ENCODE peak calls at places on chromosomes 1 and 21, in nine cellular contexts. V is tibial artery, W is fibroblast of lung, T is pancreas, X is psoas muscle, N is suprapubic skin, Z is left ventricle myocardium inferior, R is esophagus squamous epithelium, H is hepatocyte. E is an unnamed sample. For H3K36me3, the result is how much of the 10 kb centered on the place peaks cover.

GRCh38 chr1:13617773-13618172 is 34.1 kb downstream of the PDPN start:
- DNase-seq in V (no peak), W (no peak), T (no peak), X (no peak), N (no peak), Z (no peak), R (no peak), H (no peak), E (no peak)

GRCh38 chr1:179183857-179184256 is 45.6 kb downstream of the ABL2 start:
- DNase-seq in V (no peak), W (no peak), T (no peak), X (no peak), N (no peak), Z (no peak), R (no peak), H (no peak), E (no peak)

GRCh38 chr1:44610527-44611148 is 63.6 kb downstream of the TMEM53 start:
- DNase-seq in V (no peak), W (no peak), T (no peak), X (no peak), N (no peak), Z (no peak), R (no peak), H (no peak), E (no peak)

GRCh38 chr21:21137986-21138385 is 139.8 kb downstream of the NCAM2 start:
- DNase-seq in V (no peak), W (peak), T (no peak), X (no peak), N (no peak), Z (no peak), R (no peak), H (no peak), E (no peak)

GRCh38 chr1:231691618-231692259 is 65.1 kb downstream of the DISC1 start:
- DNase-seq in V (no peak), W (no peak), T (no peak), X (no peak), N (no peak), Z (peak), R (no peak), H (peak), E (no peak)

GRCh38 chr1:23393706-23394105 is 24.1 kb upstream of the ZNF436 start:
- DNase-seq in V (peak), W (peak), T (no peak), X (peak), N (no peak), Z (peak), R (no peak), H (no peak), E (no peak)

GRCh38 chr1:206608108-206608698 is 4.1 kb downstream of the EIF2D start:
- DNase-seq in V (no peak), W (peak), T (no peak), X (no peak), N (no peak), Z (no peak), R (no peak), H (peak), E (no peak)

GRCh38 chr1:217881131-217881543 is 250.0 kb downstream of the SPATA17 start:
- DNase-seq in V (no peak), W (peak), T (no peak), X (no peak), N (no peak), Z (no peak), R (no peak), H (no peak), E (no peak)

GRCh38 chr1:54850082-54850730 is 36.8 kb downstream of the DHCR24 start:
- DNase-seq in V (no peak), W (peak), T (no peak), X (no peak), N (no peak), Z (no peak), R (no peak), H (peak), E (no peak)

GRCh38 chr1:96587222-96587621 is 134.4 kb upstream of the PTBP2 start:
- DNase-seq in V (no peak), W (no peak), T (no peak), X (no peak), N (no peak), Z (no peak), R (no peak), H (no peak), E (no peak)

GRCh38 chr21:28074676-28075075 is 918.0 kb downstream of the LTN1 start:
- DNase-seq in V (no peak), W (no peak), T (no peak), X (no peak), N (no peak), Z (no peak), R (no peak), H (no peak), E (no peak)

GRCh38 chr1:46537651-46538050 is 13.8 kb downstream of the KNCN start:
- DNase-seq in V (no peak), W (no peak), T (no peak), X (no peak), N (no peak), Z (no peak), R (no peak), H (no peak), E (no peak)

GRCh38 chr1:35810096-35810860 is 2.5 kb downstream of the AGO4 start:
- DNase-seq in V (no peak), W (peak), T (no peak), X (no peak), N (no peak), Z (no peak), R (no peak), H (peak), E (no peak)

GRCh38 chr1:235971571-235972315 is 93.1 kb downstream of the NID1 start:
- DNase-seq in V (peak), W (peak), T (peak), X (peak), N (peak), Z (peak), R (peak), H (peak), E (peak)
- H3K4me3 ChIP-seq in V (peak), W (peak), T (no peak), X (peak), N (peak), Z (peak), R (peak), H (no peak), E (peak)

GRCh38 chr1:191629836-191630235 is 528.4 kb upstream of the RGS18 start:
- DNase-seq in V (no peak), W (no peak), T (no peak), X (no peak), N (no peak), Z (no peak), R (no peak), H (no peak), E (no peak)
- TF ChIP-seq CTCF in V (no peak), W (no peak), T (no peak), X (no peak), N (no peak), Z (no peak), R (no peak), H (no peak), E (no peak)

GRCh38 chr1:155269381-155269780 is 3.9 kb downstream of the CLK2 start:
- DNase-seq in V (no peak), W (no peak), T (no peak), X (no peak), N (no peak), Z (no peak), R (no peak), H (no peak), E (no peak)
- H3K36me3 ChIP-seq in V (half or more), W (under half), T (half or more), X (under half), N (half or more), Z (half or more), R (half or more), H (under half), E (under half)

GRCh38 chr1:101460709-101461108 is 223.9 kb downstream of the S1PR1 start:
- DNase-seq in V (no peak), W (peak), T (no peak), X (no peak), N (no peak), Z (no peak), R (no peak), H (no peak), E (no peak)

GRCh38 chr1:101463195-101463594 is 226.4 kb downstream of the S1PR1 start:
- DNase-seq in V (no peak), W (no peak), T (no peak), X (no peak), N (no peak), Z (no peak), R (no peak), H (no peak), E (no peak)

DNA sequence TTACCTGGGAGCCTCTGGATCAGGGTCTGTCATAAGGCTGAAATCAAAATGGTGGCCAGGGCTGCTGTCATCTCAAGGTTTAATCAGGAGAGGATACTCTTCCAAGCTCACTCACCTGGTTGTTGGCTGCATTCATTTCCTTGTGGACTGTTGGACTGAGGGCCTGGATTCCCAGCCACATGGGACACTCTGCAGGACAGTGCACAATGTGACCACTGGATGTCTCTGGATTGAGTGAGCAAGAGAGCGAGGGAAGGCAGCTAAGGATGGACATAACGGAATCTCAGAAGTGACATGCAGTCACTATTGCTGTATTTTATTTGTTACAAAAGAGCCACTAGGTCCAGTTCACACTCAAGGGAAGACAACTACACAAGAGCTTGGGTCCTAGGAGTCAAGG is 229.1 kb downstream of the S1PR1 start:
- DNase-seq in V (no peak), W (no peak), T (no peak), X (no peak), N (no peak), Z (no peak), R (no peak), H (no peak), E (no peak)
- H3K4me3 ChIP-seq in V (no peak), W (no peak), T (no peak), X (no peak), N (no peak), Z (no peak), R (no peak), H (no peak), E (no peak)

DNA sequence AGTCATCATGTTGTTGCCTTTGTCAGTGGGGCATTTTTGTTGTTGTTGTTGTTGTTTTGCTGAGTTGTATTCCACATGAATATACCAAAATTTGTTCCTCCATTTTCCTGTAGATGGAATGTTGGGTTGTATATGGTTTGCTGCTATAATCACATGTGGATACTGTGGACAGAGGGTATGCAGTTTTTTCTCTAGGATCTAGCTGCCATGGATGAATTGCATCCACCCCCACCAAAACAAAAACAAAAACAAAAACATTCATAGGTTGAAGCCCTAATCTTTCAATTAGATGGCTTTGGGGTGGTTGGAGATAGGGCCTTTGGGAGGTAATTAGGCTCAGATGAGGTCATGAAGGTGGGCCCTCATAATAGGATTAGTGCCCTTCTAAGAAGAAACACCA is 2.8 kb upstream of the FAM3B start:
- DNase-seq in V (no peak), W (no peak), T (no peak), X (no peak), N (no peak), Z (no peak), R (no peak), H (no peak), E (no peak)
- TF ChIP-seq CTCF in V (no peak), W (no peak), T (no peak), X (no peak), N (no peak), Z (no peak), R (no peak), H (no peak), E (no peak)

GRCh38 chr1:155962599-155963211 is 15.6 kb downstream of the ARHGEF2 start:
- DNase-seq in V (peak), W (peak), T (no peak), X (no peak), N (no peak), Z (no peak), R (no peak), H (no peak), E (no peak)

GRCh38 chr1:155961937-155962336 is 16.4 kb downstream of the ARHGEF2 start:
- DNase-seq in V (peak), W (peak), T (no peak), X (peak), N (no peak), Z (peak), R (no peak), H (no peak), E (peak)

GRCh38 chr1:155957411-155957915 is 16.0 kb downstream of the RXFP4 start:
- DNase-seq in V (no peak), W (no peak), T (no peak), X (no peak), N (no peak), Z (no peak), R (no peak), H (no peak), E (no peak)

GRCh38 chr1:155964193-155964592 is 14.2 kb downstream of the ARHGEF2 start:
- DNase-seq in V (no peak), W (no peak), T (no peak), X (no peak), N (no peak), Z (no peak), R (no peak), H (no peak), E (no peak)

GRCh38 chr1:155960081-155960745 is 18.1 kb downstream of the ARHGEF2 start:
- DNase-seq in V (no peak), W (no peak), T (no peak), X (no peak), N (no peak), Z (no peak), R (no peak), H (no peak), E (no peak)
- H3K36me3 ChIP-seq in V (half or more), W (under half), T (under half), X (under half), N (half or more), Z (half or more), R (half or more), H (under half), E (half or more)

GRCh38 chr1:29271724-29272123 is 35.4 kb downstream of the PTPRU start:
- DNase-seq in V (peak), W (peak), T (peak), X (no peak), N (peak), Z (peak), R (no peak), H (peak), E (peak)

GRCh38 chr1:29269356-29269755 is 33.0 kb downstream of the PTPRU start:
- DNase-seq in V (no peak), W (no peak), T (peak), X (no peak), N (peak), Z (no peak), R (no peak), H (no peak), E (no peak)

GRCh38 chr1:29270881-29271390 is 34.6 kb downstream of the PTPRU start:
- DNase-seq in V (no peak), W (peak), T (no peak), X (no peak), N (peak), Z (no peak), R (no peak), H (no peak), E (no peak)

GRCh38 chr1:29275435-29275834 is 39.1 kb downstream of the PTPRU start:
- DNase-seq in V (no peak), W (no peak), T (peak), X (no peak), N (peak), Z (no peak), R (no peak), H (no peak), E (no peak)

GRCh38 chr1:29272171-29272907 is 36.0 kb downstream of the PTPRU start:
- DNase-seq in V (no peak), W (no peak), T (peak), X (no peak), N (peak), Z (no peak), R (no peak), H (peak), E (no peak)
- H3K4me3 ChIP-seq in V (no peak), W (no peak), T (no peak), X (no peak), N (no peak), Z (no peak), R (no peak), H (no peak), E (no peak)

E was measured in BJ.